ENCODE peak calls at places on chromosomes 16 and 17, in five cellular contexts. H is kidney, V is cardiac fibroblast, A is HL-60, D is A549. I is an unnamed sample.

GRCh38 chr17:17090642-17091103 is 48.4 kb downstream of the MPRIP start:
- DNase-seq in H (no peak), V (no peak), A (no peak), D (no peak), I (no peak)

GRCh38 chr17:69951058-69951457 is 124.0 kb upstream of the KCNJ16 start:
- DNase-seq in H (no peak), V (no peak), A (no peak), D (no peak), I (no peak)

GRCh38 chr17:64174686-64175456 is 44.9 kb upstream of the ERN1 start:
- DNase-seq in H (no peak), V (peak), A (peak), D (no peak), I (no peak)

GRCh38 chr16:49631521-49632041 is 224.3 kb downstream of the ZNF423 start:
- DNase-seq in H (no peak), V (peak), A (no peak), D (no peak), I (no peak)

GRCh38 chr16:19114359-19115147 is 789 bp downstream of the ITPRIPL2 start:
- DNase-seq in H (peak), V (peak), A (no peak), D (peak), I (no peak)

GRCh38 chr17:4584835-4585187 is 482 bp downstream of the SMTNL2 start:
- DNase-seq in H (peak), V (no peak), A (no peak), D (no peak), I (no peak)

GRCh38 chr17:64084086-64084939 is 45.6 kb downstream of the ERN1 start:
- DNase-seq in H (no peak), V (peak), A (peak), D (peak), I (no peak)

GRCh38 chr17:31935512-31935911 is 1.3 kb upstream of the SUZ12 start:
- DNase-seq in H (no peak), V (no peak), A (no peak), D (no peak), I (no peak)

GRCh38 chr16:1763521-1764511 is 7.5 kb downstream of the NME3 start:
- DNase-seq in H (no peak), V (peak), A (no peak), D (peak), I (no peak)

GRCh38 chr16:81852347-81852746 is 73.3 kb downstream of the PLCG2 start:
- DNase-seq in H (no peak), V (no peak), A (no peak), D (no peak), I (no peak)

GRCh38 chr16:13957197-13958078 is 37.5 kb downstream of the ERCC4 start:
- DNase-seq in H (peak), V (peak), A (peak), D (peak), I (peak)

GRCh38 chr16:71467810-71468209 is 5.8 kb upstream of the ZNF23 start:
- DNase-seq in H (no peak), V (peak), A (no peak), D (no peak), I (no peak)

GRCh38 chr17:28370035-28370743 is at the start of gene VTN:
- DNase-seq in H (peak), V (no peak), A (peak), D (peak), I (no peak)
- H3K4me3 ChIP-seq in H (no peak), V (peak), A (no peak), D (peak), I (peak)

GRCh38 chr17:1641065-1641403 is 4.5 kb downstream of the SCARF1 start:
- DNase-seq in H (no peak), V (no peak), A (no peak), D (no peak), I (no peak)
- TF ChIP-seq CTCF in H (no peak), V (no peak), A (no peak), D (no peak), I (no peak)

GRCh38 chr16:85514601-85515318 is 98.4 kb upstream of the GSE1 start:
- DNase-seq in H (peak), V (peak), A (no peak), D (peak), I (no peak)

GRCh38 chr16:85515319-85515745 is 97.8 kb upstream of the GSE1 start:
- DNase-seq in H (peak), V (no peak), A (no peak), D (no peak), I (no peak)

GRCh38 chr16:85514295-85514600 is 98.9 kb upstream of the GSE1 start:
- DNase-seq in H (no peak), V (no peak), A (no peak), D (no peak), I (no peak)

GRCh38 chr16:85517154-85517553 is 96.0 kb upstream of the GSE1 start:
- DNase-seq in H (no peak), V (no peak), A (no peak), D (no peak), I (no peak)

DNA sequence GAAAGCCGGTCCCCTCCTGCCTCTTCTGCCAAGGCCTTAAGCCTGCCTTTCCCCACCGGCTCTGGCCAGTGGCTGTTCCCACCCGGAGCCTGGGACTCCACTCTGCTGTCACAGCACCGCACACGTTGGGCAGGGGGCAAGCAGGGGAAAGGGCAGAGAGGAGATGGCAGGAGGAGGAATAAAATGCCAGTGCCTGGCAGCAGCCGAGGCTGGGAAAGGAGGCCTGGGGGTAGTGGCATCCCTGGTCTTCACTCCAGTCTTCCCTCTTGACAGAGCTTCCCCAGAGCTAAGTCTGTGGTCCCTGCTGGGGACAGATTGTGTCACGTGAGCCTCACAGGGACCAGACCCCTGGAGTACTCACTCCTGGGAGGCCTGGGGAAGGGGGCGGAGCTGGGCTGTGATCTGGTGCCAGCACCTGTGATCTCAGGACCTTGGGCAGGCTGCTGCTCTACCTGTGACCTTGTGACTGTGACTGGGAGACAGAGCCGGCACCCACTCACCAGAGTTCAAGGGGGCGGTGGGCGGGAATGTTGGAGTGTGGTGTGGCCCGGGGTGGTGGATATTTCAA is 97.2 kb upstream of the GSE1 start:
- DNase-seq in H (peak), V (no peak), A (no peak), D (no peak), I (no peak)
- H3K4me3 ChIP-seq in H (no peak), V (no peak), A (no peak), D (peak), I (no peak)

GRCh38 chr17:45312477-45313418 is 4.1 kb downstream of the MAP3K14 start:
- DNase-seq in H (no peak), V (peak), A (no peak), D (no peak), I (no peak)
- TF ChIP-seq CTCF in H (no peak), V (no peak), A (no peak), D (no peak), I (no peak)

GRCh38 chr16:30983898-30984610 is 953 bp upstream of the HSD3B7 start:
- DNase-seq in H (no peak), V (no peak), A (no peak), D (no peak), I (no peak)

GRCh38 chr16:30983289-30983889 is 1.6 kb upstream of the HSD3B7 start:
- DNase-seq in H (no peak), V (no peak), A (no peak), D (no peak), I (no peak)

GRCh38 chr16:30985401-30986128 is 558 bp downstream of the HSD3B7 start:
- DNase-seq in H (peak), V (no peak), A (no peak), D (peak), I (no peak)

GRCh38 chr16:30986129-30986991 is 1.4 kb downstream of the HSD3B7 start:
- DNase-seq in H (no peak), V (no peak), A (no peak), D (no peak), I (no peak)

DNA sequence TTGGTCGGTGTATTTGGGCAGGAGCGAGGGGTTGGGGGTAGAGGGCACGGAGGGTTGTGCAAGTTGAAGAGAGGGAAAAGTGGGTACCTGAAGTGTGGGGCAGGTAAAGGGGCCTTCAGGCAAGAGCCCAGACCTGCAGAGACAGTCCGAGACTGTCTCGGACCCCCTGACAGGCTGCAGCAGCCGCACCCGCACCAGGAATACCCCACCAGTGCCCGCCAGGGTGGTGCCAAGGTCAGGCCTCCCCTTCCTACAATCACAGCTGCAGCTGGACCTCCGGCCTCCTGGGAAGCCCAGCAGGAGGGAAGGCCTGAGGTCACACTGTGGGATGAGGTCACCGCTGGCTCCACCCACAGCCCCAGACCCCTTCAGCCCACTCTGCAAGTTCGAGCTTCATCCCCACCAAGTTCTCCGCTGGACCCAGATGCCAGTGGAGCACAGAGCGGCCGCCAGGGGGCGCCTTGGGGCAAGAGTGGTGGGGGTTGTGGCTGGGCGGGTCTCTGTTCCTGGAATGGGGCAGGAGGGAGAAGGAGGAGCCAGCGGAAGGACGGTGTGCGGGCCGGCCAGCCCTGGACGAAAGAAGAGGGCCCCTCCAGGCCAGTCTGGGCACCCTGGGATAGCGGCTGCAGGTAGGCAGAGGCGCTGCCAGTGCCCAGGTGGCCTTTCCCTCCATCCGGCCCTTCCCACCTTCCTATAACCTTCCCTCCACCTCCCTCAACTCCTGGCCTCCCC is at the start of gene HSD3B7:
- DNase-seq in H (peak), V (peak), A (peak), D (peak), I (no peak)
- H3K4me3 ChIP-seq in H (peak), V (peak), A (no peak), D (peak), I (no peak)